ENCODE peak calls at places on chromosome 18, in seven cellular contexts. E is IMR-90, N is neuronal stem cell, A is H9, Y is H1, W is mesendoderm, D is trophoblast cell. G is an unnamed sample.
A peak's percentile ranks its signal among the peaks of the same experiment; 100 is the strongest.

GRCh38 chr18:29164020-29164706 is 987.2 kb upstream of the CDH2 start:
- DNase-seq in Y (no peak), D (peak; percentile 2), N (no peak), A (no peak), E (peak; percentile 96), W (peak; percentile 79), G (peak; percentile 97)

GRCh38 chr18:41145526-41145925 is 809.5 kb upstream of the PIK3C3 start:
- DNase-seq in W (no peak), E (no peak), Y (no peak), A (no peak), N (no peak), D (no peak), G (no peak)

GRCh38 chr18:72866901-72867701 is 686 bp downstream of the NETO1 start:
- DNase-seq in D (no peak), N (peak; percentile 32), Y (no peak), E (no peak), W (peak; percentile 59), A (peak; percentile 48), G (peak; percentile 10)

GRCh38 chr18:79868811-79869541 is 71.2 kb downstream of the KCNG2 start:
- DNase-seq in A (no peak), E (no peak), D (no peak), W (no peak), Y (no peak), N (no peak), G (no peak)

GRCh38 chr18:46360841-46361240 is 256.7 kb downstream of the HAUS1 start:
- DNase-seq in D (no peak), N (no peak), W (no peak), Y (no peak), E (no peak), A (no peak), G (no peak)

GRCh38 chr18:73780218-73780617 is 367.4 kb downstream of the FBXO15 start:
- DNase-seq in E (no peak), N (no peak), Y (no peak), W (peak; percentile 13), A (no peak), D (no peak), G (no peak)

GRCh38 chr18:64409511-64409910 is 260.6 kb upstream of the LINC00305 start:
- DNase-seq in D (no peak), N (peak; percentile 17), E (no peak), W (peak; percentile 48), A (no peak), Y (no peak), G (peak; percentile 17)

GRCh38 chr18:1578505-1578904 is 673.8 kb downstream of the ADCYAP1 start:
- DNase-seq in D (no peak), E (no peak), N (no peak), W (no peak), A (no peak), Y (no peak), G (no peak)

GRCh38 chr18:46570134-46570533 is 86.9 kb downstream of the LOXHD1 start:
- DNase-seq in A (no peak), W (no peak), N (no peak), D (no peak), E (no peak), Y (no peak), G (no peak)

GRCh38 chr18:26547302-26548143 is 830 bp downstream of the KCTD1 start:
- DNase-seq in Y (no peak), N (peak; percentile 77), D (peak; percentile 53), E (peak; percentile 84), A (peak; percentile 86), W (peak; percentile 92), G (peak; percentile 80)

GRCh38 chr18:44789704-44790103 is 109.0 kb downstream of the SETBP1 start:
- DNase-seq in D (peak; percentile 65), E (no peak), W (no peak), Y (no peak), A (no peak), N (no peak), G (peak; percentile 74)

GRCh38 chr18:52394602-52395001 is 54.6 kb downstream of the DCC start:
- DNase-seq in N (no peak), Y (no peak), E (no peak), A (no peak), W (no peak), D (no peak), G (no peak)

DNA sequence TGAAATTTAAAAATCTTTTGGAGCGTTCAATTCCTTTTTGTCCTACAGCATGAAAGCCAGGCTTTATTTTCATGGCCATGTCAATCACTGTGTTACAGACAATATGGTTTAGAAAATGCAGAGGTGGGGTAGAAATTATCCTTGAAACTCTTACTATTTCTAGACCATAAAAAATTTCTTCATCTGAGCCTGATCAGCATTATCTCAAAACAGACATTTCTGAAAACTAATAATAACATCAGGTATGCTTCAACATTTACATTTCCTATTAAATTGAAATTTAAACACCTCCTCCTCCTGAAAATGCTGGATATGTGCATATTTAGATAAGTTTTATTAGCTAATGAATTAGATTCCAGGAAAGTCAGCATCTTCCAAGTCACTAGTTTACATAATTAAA is 570.6 kb downstream of the RIT2 start:
- DNase-seq in W (no peak), D (no peak), A (no peak), Y (no peak), E (no peak), N (no peak), G (no peak)
- H2BK120ac ChIP-seq in W (no peak overlapping the region), D (no peak overlapping the region), A (no peak overlapping the region), Y (no peak overlapping the region), E (no peak overlapping the region), N (no peak overlapping the region), G (no peak overlapping the region)

DNA sequence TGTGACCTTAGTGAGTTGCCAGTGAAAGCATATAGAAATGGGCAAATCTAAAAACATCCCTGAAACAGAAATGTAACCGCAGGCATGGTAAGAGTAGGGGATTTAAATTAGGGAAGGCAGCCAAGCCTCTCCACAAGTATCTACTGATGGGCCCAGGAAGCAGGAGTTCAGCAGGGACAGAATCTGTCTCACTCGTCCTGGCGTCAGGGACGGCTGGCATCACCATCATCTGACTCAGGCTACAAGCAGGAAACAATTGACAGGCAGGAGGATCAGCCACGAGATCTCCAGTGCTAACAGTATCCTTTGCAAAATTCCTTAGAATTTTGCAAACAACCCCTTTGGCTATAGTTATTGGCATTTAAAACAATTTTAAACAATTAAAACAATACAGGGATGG is 61.3 kb downstream of the SMAD4 start:
- DNase-seq in E (no peak), D (no peak), W (no peak), Y (no peak), A (no peak), N (no peak), G (no peak)
- H2BK5ac ChIP-seq in E (no peak overlapping the region), D (no peak overlapping the region), W (no peak overlapping the region), Y (no peak overlapping the region), A (no peak overlapping the region), N (no peak overlapping the region), G (no peak overlapping the region)

GRCh38 chr18:50060822-50061221 is 134.1 kb downstream of the MYO5B start:
- DNase-seq in D (no peak), A (no peak), W (no peak), N (no peak), E (no peak), Y (no peak), G (no peak)
- H3K18ac ChIP-seq in D (no peak overlapping the region), A (no peak overlapping the region), W (no peak overlapping the region), N (no peak overlapping the region), E (no peak overlapping the region), Y (no peak overlapping the region), G (no peak overlapping the region)

GRCh38 chr18:77134611-77135010 is 2.0 kb upstream of the MBP start:
- DNase-seq in A (no peak), N (no peak), E (no peak), W (no peak), D (no peak), Y (no peak), G (no peak)
- H2BK120ac ChIP-seq in A (no peak overlapping the region), N (no peak overlapping the region), E (no peak overlapping the region), W (no peak overlapping the region), D (no peak overlapping the region), Y (no peak overlapping the region), G (no peak overlapping the region)

DNA sequence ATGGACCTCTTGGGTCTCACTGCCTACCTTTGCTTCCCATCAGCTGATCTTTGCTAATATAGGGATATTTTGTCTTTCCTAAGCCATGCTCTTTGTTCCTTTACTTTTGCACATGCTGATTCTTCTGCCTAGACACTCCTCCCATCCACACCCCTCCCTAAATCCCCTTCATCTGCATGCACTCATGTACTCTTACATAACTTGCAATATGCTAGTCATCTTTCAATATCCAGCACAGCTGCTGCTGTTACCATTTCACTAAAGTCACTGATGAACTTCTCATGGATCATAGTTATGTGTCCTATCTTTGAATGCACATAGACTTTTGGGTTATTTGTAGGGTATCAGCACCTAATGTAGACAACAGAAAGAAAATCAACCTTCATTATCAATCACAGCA is 18.5 kb upstream of the DTNA start:
- DNase-seq in W (no peak), D (no peak), A (no peak), N (no peak), E (no peak), Y (no peak), G (no peak)
- H2BK5ac ChIP-seq in W (no peak overlapping the region), D (no peak overlapping the region), A (no peak overlapping the region), N (no peak overlapping the region), E (no peak overlapping the region), Y (no peak overlapping the region), G (no peak overlapping the region)

DNA sequence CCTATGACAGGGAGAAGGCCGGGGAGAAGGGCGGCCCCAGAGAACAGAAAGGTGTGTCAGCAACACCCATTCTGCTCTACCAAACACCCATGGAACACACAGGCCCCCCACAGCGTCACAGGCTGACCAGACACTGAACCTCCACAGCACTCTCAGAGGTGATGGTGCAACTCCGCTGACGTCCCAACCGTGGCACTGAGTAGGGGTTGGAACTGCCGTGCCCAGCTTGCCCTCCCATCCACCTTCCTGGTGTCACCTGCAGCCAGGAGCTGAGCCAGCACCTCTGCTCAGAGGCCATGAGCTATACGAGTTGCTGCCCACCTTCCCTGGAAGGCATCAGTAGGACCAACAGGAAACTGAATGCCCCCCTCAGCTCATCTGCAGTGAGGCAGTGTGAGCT is 412.9 kb upstream of the SALL3 start:
- DNase-seq in W (no peak), N (no peak), Y (no peak), E (no peak), D (no peak), A (no peak), G (no peak)
- H3K18ac ChIP-seq in W (no peak overlapping the region), N (peak overlapping the region; percentile 52), Y (no peak overlapping the region), E (no peak overlapping the region), D (no peak overlapping the region), A (no peak overlapping the region), G (no peak overlapping the region)

DNA sequence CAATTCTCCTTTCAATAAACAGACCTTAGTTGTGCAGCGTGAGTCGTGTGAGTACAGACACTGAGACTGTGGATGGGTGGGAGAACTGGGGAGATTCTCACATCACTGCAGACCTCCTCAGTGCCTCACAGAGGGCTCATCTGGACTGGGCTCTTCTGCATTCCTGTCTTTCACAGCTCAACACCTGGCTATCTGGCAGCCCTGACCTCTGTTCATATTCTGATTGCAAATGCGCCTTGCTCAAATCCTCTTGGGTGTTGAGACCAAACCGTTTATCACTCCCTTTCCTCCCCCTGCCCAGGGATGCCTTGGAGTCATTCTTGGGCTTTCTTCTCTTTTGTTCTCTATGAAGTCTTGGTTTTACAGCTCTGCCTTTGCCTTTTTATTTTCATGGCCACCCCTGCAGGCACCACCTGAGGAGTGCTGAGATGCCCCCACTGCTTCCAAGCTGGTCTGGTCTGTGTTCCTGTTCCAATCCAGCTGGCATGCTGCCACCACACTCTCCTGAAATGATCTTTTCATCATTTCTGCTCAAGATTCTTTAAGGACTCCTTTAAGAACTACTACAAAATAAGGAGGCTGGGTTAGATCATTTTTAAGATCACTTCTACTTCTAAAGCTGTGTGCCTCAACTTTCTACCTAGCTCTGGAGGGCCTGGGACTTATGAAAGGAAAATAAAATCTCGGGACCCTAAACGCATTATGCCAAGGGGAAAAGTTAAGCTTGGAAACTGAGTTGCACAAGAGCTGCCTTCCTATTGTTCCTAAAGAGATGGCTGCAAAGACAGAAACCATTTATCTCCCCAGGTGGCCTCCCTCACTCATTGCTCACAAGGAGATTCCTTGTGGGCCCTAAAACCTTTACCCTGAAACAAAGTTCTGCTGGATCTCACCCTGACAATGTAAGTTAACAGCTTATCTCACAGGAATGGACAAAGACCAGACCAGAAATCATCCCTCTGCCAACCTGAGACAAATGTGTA is 26.5 kb downstream of the TUBB6 start:
- DNase-seq in A (peak; percentile 52), N (no peak), D (no peak), Y (no peak), W (peak; percentile 63), E (no peak), G (no peak)
- H2BK120ac ChIP-seq in A (no peak overlapping the region), N (no peak overlapping the region), D (no peak overlapping the region), Y (no peak overlapping the region), W (no peak overlapping the region), E (no peak overlapping the region), G (no peak overlapping the region)